ENCODE peak calls at places on chromosomes 4 and X, in five cellular contexts. E, C, Q, Z and N are unnamed samples.

GRCh38 chr4:99079625-99080295 is 8.8 kb downstream of the ADH5 start:
- DNase-seq in C (no peak), E (no peak), Z (no peak), Q (no peak), N (no peak)

GRCh38 chr4:101420661-101421060 is 73.3 kb upstream of the PPP3CA start:
- DNase-seq in C (peak), Z (no peak), Q (no peak), E (no peak), N (no peak)

GRCh38 chr4:40995850-40996249 is 218.5 kb downstream of the APBB2 start:
- DNase-seq in Q (no peak), E (no peak), Z (no peak), C (peak), N (no peak)

GRCh38 chr4:84220990-84221389 is 278.1 kb downstream of the NKX6-1 start:
- DNase-seq in Z (no peak), E (no peak), C (no peak), Q (no peak), N (no peak)

GRCh38 chr4:148057425-148058020 is 325.6 kb downstream of the ARHGAP10 start:
- DNase-seq in E (no peak), Z (no peak), Q (no peak), C (no peak), N (peak)

GRCh38 chr4:39620551-39620950 is 18.1 kb downstream of the SMIM14 start:
- DNase-seq in C (peak), E (no peak), Q (no peak), Z (no peak), N (no peak)

GRCh38 chrX:33307954-33308353 is 96.6 kb upstream of the DMD start:
- DNase-seq in Q (no peak), C (peak), E (no peak), Z (no peak), N (no peak)

GRCh38 chr4:4425696-4426095 is 38.8 kb downstream of the NSG1 start:
- DNase-seq in C (no peak), E (no peak), Q (no peak), Z (no peak), N (no peak)

GRCh38 chr4:76518241-76518640 is 83.2 kb downstream of the SHROOM3 start:
- DNase-seq in Z (no peak), C (peak), E (no peak), Q (no peak), N (no peak)

GRCh38 chr4:6795821-6796220 is 13.3 kb downstream of the KIAA0232 start:
- DNase-seq in Z (no peak), Q (no peak), E (no peak), C (no peak), N (no peak)

GRCh38 chrX:97704474-97704873 is 820.8 kb downstream of the RPA4 start:
- DNase-seq in E (no peak), Q (no peak), Z (no peak), C (no peak), N (no peak)

GRCh38 chr4:185835336-185835735 is 23.3 kb upstream of the SORBS2 start:
- DNase-seq in Q (no peak), C (no peak), Z (no peak), E (no peak), N (no peak)

GRCh38 chr4:153518637-153519384 is 52.7 kb downstream of the TMEM131L start:
- DNase-seq in C (no peak), Q (no peak), Z (no peak), E (no peak), N (no peak)

GRCh38 chr4:7296661-7297335 is 104.5 kb downstream of the SORCS2 start:
- DNase-seq in Q (no peak), E (no peak), C (no peak), Z (no peak), N (no peak)

GRCh38 chr4:59240030-59240429 is 1960.1 kb upstream of the ADGRL3 start:
- DNase-seq in E (no peak), Z (peak), Q (no peak), C (no peak), N (no peak)

GRCh38 chr4:156118821-156119220 is 165.2 kb upstream of the CTSO start:
- DNase-seq in C (no peak), E (no peak), Z (no peak), Q (no peak), N (no peak)

GRCh38 chrX:107766470-107767140 is 9.0 kb downstream of the TSC22D3 start:
- DNase-seq in Q (peak), C (peak), E (no peak), Z (no peak), N (no peak)

GRCh38 chr4:165328708-165329107 is 1.2 kb downstream of the MSMO1 start:
- DNase-seq in E (no peak), Z (peak), Q (no peak), C (peak), N (no peak)

GRCh38 chr4:165331823-165332222 is 4.4 kb downstream of the MSMO1 start:
- DNase-seq in C (no peak), E (no peak), Q (no peak), Z (peak), N (no peak)

GRCh38 chr4:165331316-165331715 is 3.8 kb downstream of the MSMO1 start:
- DNase-seq in Q (no peak), C (no peak), Z (no peak), E (no peak), N (no peak)

GRCh38 chr4:165330666-165331065 is 3.2 kb downstream of the MSMO1 start:
- DNase-seq in E (no peak), Q (no peak), Z (no peak), C (no peak), N (no peak)

GRCh38 chr4:165330071-165330470 is 2.6 kb downstream of the MSMO1 start:
- DNase-seq in C (no peak), Z (no peak), Q (no peak), E (no peak), N (no peak)
- H3K4me3 ChIP-seq in C (peak), Z (peak), Q (no peak), E (no peak), N (peak)

DNA sequence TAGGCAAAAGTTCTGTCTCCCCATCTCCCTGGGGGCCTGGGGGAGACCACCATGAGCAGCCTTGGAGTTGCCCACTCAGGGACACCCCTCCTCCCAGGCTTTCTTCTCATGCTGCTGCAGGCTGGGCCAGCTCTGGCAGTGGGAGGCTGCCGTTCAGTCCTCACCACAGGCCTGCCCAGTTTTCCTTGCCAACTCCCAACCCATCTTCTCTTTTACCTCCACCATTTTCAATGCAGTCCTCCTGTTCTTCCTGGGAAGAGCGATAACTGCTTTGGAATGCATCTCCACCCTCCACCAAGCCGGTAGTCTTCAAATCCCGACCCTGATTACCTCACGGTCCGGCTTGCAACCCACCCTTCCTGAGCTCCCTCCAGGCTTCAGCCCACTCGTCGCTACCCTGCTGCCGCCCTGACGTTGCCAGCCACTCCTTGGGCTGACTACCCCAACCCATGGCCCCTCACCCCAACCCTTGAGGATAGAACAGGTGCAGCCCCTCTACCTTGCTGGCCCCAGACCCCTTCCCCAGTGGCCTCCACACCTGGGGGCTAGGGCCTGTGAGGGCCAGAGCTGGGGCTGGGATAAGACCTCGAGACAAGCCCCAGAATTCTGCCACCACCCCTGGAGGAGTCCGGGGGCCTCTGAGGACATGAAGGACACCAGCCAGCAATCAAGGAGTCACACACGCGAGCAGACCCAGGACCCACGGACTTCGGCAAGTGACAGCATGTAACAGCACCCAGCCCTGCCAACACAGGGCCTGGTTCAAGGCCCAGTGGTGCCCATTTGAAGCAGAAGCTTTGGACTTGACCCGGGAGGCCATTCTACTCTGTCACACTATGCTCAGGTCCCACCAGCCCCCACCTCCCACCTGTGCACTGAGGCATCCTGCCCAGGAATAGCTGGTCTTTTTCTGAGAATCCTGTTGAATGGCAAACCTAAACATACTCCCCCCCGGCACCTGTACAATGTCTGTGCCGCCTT is 9.2 kb downstream of the WDR1 start:
- DNase-seq in Z (no peak), Q (no peak), E (no peak), C (no peak), N (no peak)
- H3K4me3 ChIP-seq in Z (no peak), Q (peak), E (no peak), C (no peak), N (no peak)

DNA sequence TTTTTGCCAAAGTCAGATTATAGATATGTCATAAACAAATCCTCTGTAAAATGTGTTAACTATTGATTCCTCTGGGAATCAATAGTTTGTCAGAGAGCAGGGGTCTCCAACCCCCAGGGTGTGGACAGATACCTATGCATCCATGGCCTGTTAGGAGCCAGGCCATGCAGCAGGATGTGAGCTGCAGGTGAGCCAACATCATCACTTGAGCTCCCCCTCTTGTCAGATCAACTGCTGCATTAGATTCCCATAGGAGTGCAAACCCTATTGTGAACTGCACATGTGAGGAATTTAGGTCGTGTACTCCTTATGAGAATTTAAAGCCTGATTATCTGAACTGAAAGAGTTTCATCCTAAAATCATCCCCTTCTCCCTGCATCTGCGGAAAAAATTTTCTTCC is 1365.4 kb downstream of the ARAP2 start:
- DNase-seq in Q (no peak), C (no peak), Z (no peak), E (no peak), N (no peak)
- H3K4me3 ChIP-seq in Q (no peak), C (no peak), Z (no peak), E (no peak), N (no peak)

GRCh38 chrX:47080215-47080914 is 2.1 kb downstream of the RGN start:
- DNase-seq in E (no peak), Q (no peak), Z (no peak), C (no peak), N (no peak)

GRCh38 chrX:47080915-47081236 is 2.6 kb downstream of the RGN start:
- DNase-seq in Q (no peak), C (no peak), Z (no peak), E (no peak), N (no peak)

DNA sequence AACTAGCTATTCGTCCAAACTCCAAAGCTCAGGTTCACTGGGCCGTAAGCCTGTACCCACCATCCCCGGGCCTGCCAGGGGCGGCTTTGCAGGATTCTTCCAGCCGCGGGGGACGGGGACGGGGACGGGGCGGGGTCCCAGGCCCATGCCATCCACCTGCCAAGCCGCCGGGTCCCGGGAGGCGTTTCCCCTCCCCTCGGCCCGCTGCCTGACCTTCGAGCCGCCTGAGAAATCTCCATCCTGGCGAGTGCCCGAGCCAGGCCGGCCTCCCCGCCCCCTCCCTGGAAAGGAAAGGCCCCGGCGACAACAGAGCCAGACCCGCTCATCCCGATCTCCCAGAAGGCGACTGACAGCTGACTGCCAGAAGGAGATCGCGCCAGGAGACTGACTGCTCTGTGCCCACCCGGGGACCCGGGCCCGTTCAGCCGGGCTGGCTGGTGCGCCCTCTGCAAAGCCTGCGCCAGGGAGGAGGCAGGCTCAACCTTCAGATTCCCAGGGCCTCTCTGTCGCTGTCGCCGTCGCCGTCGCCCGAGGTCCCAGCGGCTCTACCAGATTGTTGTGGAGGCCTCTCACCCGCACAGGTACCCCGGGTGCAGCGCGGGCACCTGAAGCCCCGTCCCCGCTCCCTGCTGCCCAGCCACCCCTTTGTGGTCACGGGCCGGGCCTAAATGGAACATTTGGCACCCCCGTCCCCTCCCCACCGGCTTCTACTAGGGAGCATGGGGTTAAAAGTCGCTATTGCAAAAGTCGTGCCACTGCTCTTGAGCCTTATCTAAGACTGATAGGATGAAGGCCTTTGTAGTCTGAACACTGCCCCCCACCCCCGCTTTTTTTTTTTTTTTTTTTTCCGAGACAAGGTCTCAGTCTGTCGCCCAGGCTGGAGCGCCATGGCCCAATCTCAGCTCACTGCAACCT is at the start of gene RGN:
- DNase-seq in E (no peak), Z (peak), C (no peak), Q (peak), N (no peak)
- H3K4me3 ChIP-seq in E (peak), Z (peak), C (no peak), Q (peak), N (no peak)

GRCh38 chr4:996994-997374 is 3.8 kb upstream of the SLC26A1 start:
- DNase-seq in C (no peak), E (no peak), Q (no peak), Z (no peak), N (no peak)
- H3K4me3 ChIP-seq in C (no peak), E (no peak), Q (peak), Z (peak), N (no peak)

GRCh38 chrX:15737957-15738685 is at the start of gene CA5B:
- DNase-seq in E (peak), Z (peak), C (peak), Q (peak), N (peak)
- H3K4me3 ChIP-seq in E (peak), Z (peak), C (peak), Q (peak), N (peak)

DNA sequence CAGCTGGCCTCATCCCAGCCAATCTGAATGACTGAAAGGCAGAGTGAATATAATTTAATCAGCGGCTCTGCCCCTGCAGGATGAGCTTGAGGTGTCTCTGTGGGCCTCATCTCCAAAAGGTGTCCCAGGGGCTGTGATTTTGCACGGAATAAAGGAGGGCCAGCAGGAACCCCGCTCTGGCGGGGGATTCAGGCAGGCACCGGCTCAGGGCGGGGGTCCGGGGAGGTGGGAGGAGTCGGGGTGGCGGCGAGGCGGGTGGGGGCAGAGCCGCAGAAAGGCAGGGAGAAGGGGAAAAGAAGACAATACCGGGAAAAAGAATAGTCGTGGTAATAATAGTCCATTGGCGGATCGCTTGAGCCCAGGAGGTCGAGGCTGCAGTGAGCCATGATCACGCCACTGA is 16.0 kb upstream of the ERCC6L start:
- DNase-seq in C (no peak), Q (no peak), Z (peak), E (no peak), N (no peak)
- H3K4me3 ChIP-seq in C (no peak), Q (no peak), Z (peak), E (no peak), N (no peak)